ENCODE peak calls at places on chromosomes 5 and 9, in nine cellular contexts. X is cardiac muscle cell, S is stomach, Z is pancreas, U is mammary epithelial cell, A is ascending aorta, C is upper lobe of right lung, Y is sigmoid colon, Q is heart left ventricle. J is an unnamed sample.

GRCh38 chr9:92611621-92612275 is 58.2 kb downstream of the IPPK start:
- DNase-seq in X (no peak), S (no peak), Z (no peak), U (no peak), A (no peak), C (no peak), Y (no peak), Q (no peak), J (no peak)

GRCh38 chr9:14511452-14511851 is 181.8 kb downstream of the ZDHHC21 start:
- DNase-seq in X (no peak), S (no peak), Z (no peak), U (peak; percentile 26), A (no peak), C (no peak), Y (no peak), Q (no peak), J (no peak)

GRCh38 chr5:148443998-148444397 is 60.2 kb downstream of the FBXO38 start:
- DNase-seq in X (peak; percentile 81), S (peak; percentile 39), Z (peak; percentile 56), U (peak; percentile 46), A (no peak), C (no peak), Y (peak; percentile 66), Q (no peak), J (no peak)

GRCh38 chr9:3434594-3434993 is 91.2 kb downstream of the RFX3 start:
- DNase-seq in X (peak; percentile 90), S (no peak), Z (no peak), U (peak; percentile 53), A (no peak), C (no peak), Y (no peak), Q (no peak), J (no peak)

GRCh38 chr5:124519396-124519795 is 227.0 kb downstream of the ZNF608 start:
- DNase-seq in X (peak; percentile 89), S (no peak), Z (no peak), U (peak; percentile 31), A (no peak), C (no peak), Y (no peak), Q (peak; percentile 66), J (no peak)

GRCh38 chr9:131237931-131238401 is 38.3 kb downstream of the FAM78A start:
- DNase-seq in X (peak; percentile 87), S (peak; percentile 80), Z (peak; percentile 40), U (peak; percentile 48), A (peak; percentile 42), C (peak; percentile 84), Y (peak; percentile 81), Q (peak; percentile 82), J (no peak)

GRCh38 chr9:32431940-32432555 is 47.6 kb downstream of the ACO1 start:
- DNase-seq in X (peak; percentile 66), S (peak; percentile 61), Z (peak; percentile 32), U (peak; percentile 4), A (no peak), C (no peak), Y (peak; percentile 71), Q (peak; percentile 36), J (no peak)

GRCh38 chr9:124897570-124898460 is 35.9 kb downstream of the ARPC5L start:
- DNase-seq in X (no peak), S (no peak), Z (no peak), U (no peak), A (no peak), C (no peak), Y (no peak), Q (no peak), J (no peak)

GRCh38 chr5:65184780-65185179 is 296.9 kb downstream of the ADAMTS6 start:
- DNase-seq in X (no peak), S (no peak), Z (no peak), U (no peak), A (no peak), C (no peak), Y (no peak), Q (no peak), J (no peak)

GRCh38 chr9:116337015-116337414 is 183.4 kb downstream of the PAPPA start:
- DNase-seq in X (peak; percentile 62), S (no peak), Z (no peak), U (peak; percentile 31), A (no peak), C (no peak), Y (no peak), Q (no peak), J (no peak)

GRCh38 chr5:133287500-133287899 is 235.7 kb downstream of the HSPA4 start:
- DNase-seq in X (peak; percentile 73), S (peak; percentile 55), Z (peak; percentile 22), U (no peak), A (no peak), C (no peak), Y (no peak), Q (no peak), J (no peak)

GRCh38 chr5:3391210-3391609 is 204.4 kb upstream of the IRX1 start:
- DNase-seq in X (no peak), S (no peak), Z (no peak), U (no peak), A (no peak), C (no peak), Y (no peak), Q (no peak), J (no peak)

GRCh38 chr9:25990376-25990775 is 312.1 kb upstream of the TUSC1 start:
- DNase-seq in X (no peak), S (no peak), Z (no peak), U (no peak), A (no peak), C (no peak), Y (no peak), Q (no peak), J (no peak)

GRCh38 chr5:42553461-42553860 is 130.2 kb downstream of the GHR start:
- DNase-seq in X (no peak), S (no peak), Z (no peak), U (no peak), A (no peak), C (no peak), Y (no peak), Q (no peak), J (no peak)

GRCh38 chr9:132739705-132740310 is 69.5 kb downstream of the GTF3C4 start:
- DNase-seq in X (no peak), S (no peak), Z (no peak), U (no peak), A (no peak), C (no peak), Y (peak; percentile 40), Q (no peak), J (no peak)

GRCh38 chr9:113590991-113591898 is 127.7 kb downstream of the RGS3 start:
- DNase-seq in X (peak; percentile 85), S (peak; percentile 88), Z (peak; percentile 81), U (peak; percentile 58), A (no peak), C (peak; percentile 79), Y (peak; percentile 90), Q (peak; percentile 82), J (no peak)

GRCh38 chr9:133995012-133995896 is 3.1 kb upstream of the VAV2 start:
- DNase-seq in X (no peak), S (no peak), Z (no peak), U (peak; percentile 41), A (no peak), C (peak; percentile 54), Y (no peak), Q (no peak), J (no peak)

GRCh38 chr9:113633782-113634596 is 170.5 kb downstream of the RGS3 start:
- DNase-seq in X (no peak), S (no peak), Z (no peak), U (no peak), A (no peak), C (peak; percentile 39), Y (peak; percentile 42), Q (no peak), J (no peak)

GRCh38 chr5:113389116-113389515 is 45.7 kb downstream of the TSSK1B start:
- DNase-seq in X (no peak), S (no peak), Z (no peak), U (no peak), A (no peak), C (no peak), Y (no peak), Q (no peak), J (no peak)

GRCh38 chr9:108049026-108049591 is 559.5 kb upstream of the KLF4 start:
- DNase-seq in X (peak; percentile 91), S (no peak), Z (no peak), U (peak; percentile 99), A (no peak), C (no peak), Y (no peak), Q (no peak), J (no peak)

GRCh38 chr9:135371535-135371934 is 108.0 kb upstream of the PPP1R26 start:
- DNase-seq in X (no peak), S (no peak), Z (no peak), U (no peak), A (no peak), C (no peak), Y (no peak), Q (no peak), J (no peak)

GRCh38 chr5:78287833-78288232 is 6.7 kb downstream of the AP3B1 start:
- DNase-seq in X (peak; percentile 68), S (no peak), Z (no peak), U (peak; percentile 60), A (no peak), C (no peak), Y (no peak), Q (no peak), J (no peak)

GRCh38 chr5:14249258-14250093 is 106.3 kb downstream of the TRIO start:
- DNase-seq in X (no peak), S (no peak), Z (no peak), U (no peak), A (no peak), C (no peak), Y (no peak), Q (no peak), J (no peak)
- H3K36me3 ChIP-seq in X (no peaks in the 10 kb centered on the region), S (no peaks in the 10 kb centered on the region), Z (no peaks in the 10 kb centered on the region), U (no peaks in the 10 kb centered on the region), A (no peaks in the 10 kb centered on the region), C (no peaks in the 10 kb centered on the region), Y (no peaks in the 10 kb centered on the region), Q (no peaks in the 10 kb centered on the region), J (no peaks in the 10 kb centered on the region)

DNA sequence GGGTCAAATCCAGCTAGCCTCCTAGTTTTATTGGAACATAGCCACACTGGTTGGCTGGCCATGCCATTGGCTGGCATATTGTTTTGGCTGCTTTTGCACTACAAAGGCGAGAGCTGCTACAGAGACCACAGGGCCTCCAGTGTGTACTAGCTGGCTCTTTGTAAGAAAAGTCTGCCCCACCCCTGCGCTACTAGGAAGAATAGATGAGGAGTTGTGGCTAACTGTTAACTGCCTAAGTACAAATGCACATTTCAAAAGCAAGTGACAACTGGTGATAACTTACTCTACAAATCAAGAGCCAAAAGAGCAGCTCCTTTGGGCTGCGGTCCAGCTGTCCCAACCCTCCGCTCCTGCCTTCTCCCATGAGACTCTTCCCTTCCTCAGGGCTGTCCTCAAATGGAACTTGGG is 63.9 kb downstream of the SERINC5 start:
- DNase-seq in X (no peak), S (no peak), Z (no peak), U (no peak), A (no peak), C (no peak), Y (peak; percentile 66), Q (peak; percentile 55), J (no peak)
- H3K4me1 ChIP-seq in X (peaks cover 79% of the 10 kb centered on the region), S (peaks cover 40% of the 10 kb centered on the region), Z (peaks cover 37% of the 10 kb centered on the region), U (peaks cover 7% of the 10 kb centered on the region), A (no peaks in the 10 kb centered on the region), C (peaks cover 48% of the 10 kb centered on the region), Y (peaks cover 48% of the 10 kb centered on the region), Q (peaks cover 73% of the 10 kb centered on the region), J (peaks cover 59% of the 10 kb centered on the region)

GRCh38 chr5:158234323-158235158 is 375.6 kb upstream of the CLINT1 start:
- DNase-seq in X (peak; percentile 42), S (no peak), Z (no peak), U (no peak), A (no peak), C (no peak), Y (no peak), Q (no peak), J (no peak)
- H3K4me3 ChIP-seq in X (no peak overlapping the region), S (no peak overlapping the region), Z (no peak overlapping the region), U (no peak overlapping the region), A (no peak overlapping the region), C (no peak overlapping the region), Y (no peak overlapping the region), Q (no peak overlapping the region), J (no peak overlapping the region)

GRCh38 chr5:135359374-135360165 is 39.5 kb downstream of the MACROH2A1 start:
- DNase-seq in X (no peak), S (no peak), Z (no peak), U (no peak), A (no peak), C (no peak), Y (no peak), Q (no peak), J (no peak)
- H3K36me3 ChIP-seq in X (peaks cover 48% of the 10 kb centered on the region), S (peaks cover 67% of the 10 kb centered on the region), Z (no peaks in the 10 kb centered on the region), U (peaks cover 24% of the 10 kb centered on the region), A (peaks cover 19% of the 10 kb centered on the region), C (peaks cover 62% of the 10 kb centered on the region), Y (peaks cover 28% of the 10 kb centered on the region), Q (peaks cover 28% of the 10 kb centered on the region), J (peaks cover 95% of the 10 kb centered on the region)